ENCODE peak calls at places on chromosomes 5 and 9, in nine cellular contexts. F is kidney glomerular epithelial cell; U is Calu3; E is activated CD4-positive, alpha-beta T cell treated with anti-CD3 and anti-CD28 coated beads, Interleukin-2, amount 50 U/mL, for 1 hour; I is OCI-LY7; S is choroid plexus epithelial cell; Y is RPMI7951; X is AML-193; O is mesothelial cell of epicardium. B is an unnamed sample.
A peak's percentile ranks its signal among the peaks of the same experiment; 100 is the strongest.

GRCh38 chr9:35960029-35960655 is 2.2 kb upstream of the OR2S2 start:
- DNase-seq in F (no peak), U (no peak), E (no peak), I (no peak), S (peak; percentile 17), Y (no peak), X (no peak), O (no peak), B (no peak)

GRCh38 chr9:78692871-78693270 is 395.9 kb downstream of the PSAT1 start:
- DNase-seq in F (peak; percentile 32), U (no peak), E (no peak), I (no peak), S (no peak), Y (no peak), X (no peak), O (no peak), B (no peak)

GRCh38 chr9:121321039-121321503 is 49.0 kb downstream of the STOM start:
- DNase-seq in F (no peak), U (no peak), E (no peak), I (no peak), S (peak; percentile 79), Y (peak; percentile 48), X (peak; percentile 62), O (no peak), B (no peak)

GRCh38 chr9:136808781-136809158 is 1.0 kb downstream of the RABL6 start:
- DNase-seq in F (peak; percentile 33), U (no peak), E (no peak), I (no peak), S (peak; percentile 61), Y (peak; percentile 31), X (peak; percentile 18), O (no peak), B (no peak)

GRCh38 chr5:66989286-66989685 is 207.3 kb downstream of the CD180 start:
- DNase-seq in F (peak; percentile 96), U (no peak), E (no peak), I (no peak), S (peak; percentile 89), Y (peak; percentile 67), X (no peak), O (no peak), B (no peak)

GRCh38 chr5:73940026-73940425 is 314.0 kb downstream of the ARHGEF28 start:
- DNase-seq in F (no peak), U (no peak), E (no peak), I (no peak), S (peak; percentile 57), Y (no peak), X (no peak), O (no peak), B (no peak)

GRCh38 chr9:6226696-6227095 is 11.1 kb downstream of the IL33 start:
- DNase-seq in F (peak; percentile 6), U (no peak), E (no peak), I (no peak), S (peak; percentile 86), Y (peak; percentile 9), X (no peak), O (no peak), B (no peak)

GRCh38 chr5:102778478-102778877 is 23.4 kb downstream of the PAM start:
- DNase-seq in F (peak; percentile 41), U (no peak), E (no peak), I (no peak), S (peak; percentile 75), Y (peak; percentile 69), X (no peak), O (no peak), B (no peak)

GRCh38 chr5:172428224-172429166 is 25.8 kb downstream of the SH3PXD2B start:
- DNase-seq in F (no peak), U (no peak), E (no peak), I (no peak), S (no peak), Y (no peak), X (no peak), O (no peak), B (no peak)

GRCh38 chr9:71302776-71303175 is 181.4 kb upstream of the TRPM3 start:
- DNase-seq in F (no peak), U (no peak), E (no peak), I (no peak), S (no peak), Y (peak; percentile 26), X (no peak), O (no peak), B (no peak)

GRCh38 chr5:156920042-156920860 is 42.8 kb downstream of the TIMD4 start:
- DNase-seq in F (peak; percentile 86), U (peak; percentile 47), E (no peak), I (no peak), S (no peak), Y (no peak), X (no peak), O (no peak), B (no peak)

GRCh38 chr5:178465861-178466288 is 124.3 kb downstream of the COL23A1 start:
- DNase-seq in F (no peak), U (no peak), E (no peak), I (no peak), S (no peak), Y (no peak), X (no peak), O (no peak), B (no peak)

GRCh38 chr5:149728303-149728702 is 1.8 kb upstream of the PPARGC1B start:
- DNase-seq in F (no peak), U (no peak), E (no peak), I (no peak), S (no peak), Y (no peak), X (no peak), O (no peak), B (no peak)

GRCh38 chr5:174775071-174775470 is 50.7 kb downstream of the MSX2 start:
- DNase-seq in F (no peak), U (no peak), E (no peak), I (no peak), S (no peak), Y (no peak), X (no peak), O (no peak), B (no peak)

GRCh38 chr5:179812135-179812825 is 5.6 kb upstream of the MGAT4B start:
- DNase-seq in F (no peak), U (no peak), E (no peak), I (no peak), S (no peak), Y (no peak), X (no peak), O (no peak), B (no peak)

GRCh38 chr9:73083519-73083918 is 68.1 kb upstream of the ANXA1 start:
- DNase-seq in F (no peak), U (no peak), E (no peak), I (no peak), S (no peak), Y (no peak), X (no peak), O (no peak), B (no peak)

GRCh38 chr9:125929846-125930245 is 182.7 kb downstream of the PBX3 start:
- DNase-seq in F (peak; percentile 4), U (no peak), E (no peak), I (no peak), S (no peak), Y (no peak), X (no peak), O (no peak), B (no peak)

GRCh38 chr9:111661150-111661801 is at the start of gene GNG10:
- DNase-seq in F (peak; percentile 68), U (peak; percentile 65), E (peak; percentile 66), I (peak; percentile 63), S (peak; percentile 56), Y (peak; percentile 60), X (peak; percentile 27), O (peak; percentile 50), B (no peak)

GRCh38 chr5:84163671-84164070 is 221.0 kb downstream of the EDIL3 start:
- DNase-seq in F (no peak), U (no peak), E (no peak), I (no peak), S (no peak), Y (no peak), X (no peak), O (no peak), B (no peak)

GRCh38 chr5:132205385-132206125 is 22.1 kb downstream of the P4HA2 start:
- DNase-seq in F (no peak), U (no peak), E (no peak), I (peak; percentile 94), S (peak; percentile 48), Y (peak; percentile 92), X (no peak), O (no peak), B (peak; percentile 47)

GRCh38 chr5:157669701-157670097 is 1.6 kb upstream of the C5orf52 start:
- DNase-seq in F (no peak), U (no peak), E (no peak), I (no peak), S (no peak), Y (no peak), X (no peak), O (no peak), B (no peak)

GRCh38 chr9:114308361-114308950 is 14.4 kb upstream of the ORM1 start:
- DNase-seq in F (no peak), U (no peak), E (no peak), I (no peak), S (no peak), Y (no peak), X (no peak), O (no peak), B (no peak)

B was measured in right atrium auricular region.